ENCODE peak calls at places on chromosomes 16 and 17, in ten cellular contexts. K is adrenal gland, C is body of pancreas, X is lower leg skin, G is H1, F is esophagus squamous epithelium, A is GM12891, Z is tibial nerve, M is sigmoid colon, Y is IMR-90. R is an unnamed sample.

GRCh38 chr17:7128174-7128573 is 13.6 kb upstream of the ASGR2 start:
- DNase-seq in M (no peak), A (no peak), C (no peak), X (no peak), K (no peak), Z (no peak), Y (no peak), F (no peak), G (no peak), R (no peak)

GRCh38 chr17:1179635-1180433 is at the start of gene ABR:
- DNase-seq in F (no peak), G (peak), X (no peak), A (peak), K (peak), M (peak), C (peak), Z (no peak), Y (peak), R (peak)

GRCh38 chr17:78929908-78930775 is 5.0 kb upstream of the TIMP2 start:
- DNase-seq in Z (no peak), X (no peak), K (no peak), M (no peak), A (no peak), Y (no peak), C (no peak), G (no peak), F (no peak), R (no peak)

GRCh38 chr16:82298472-82298871 is 128.4 kb upstream of the MPHOSPH6 start:
- DNase-seq in A (no peak), X (no peak), G (no peak), Y (no peak), F (no peak), M (no peak), C (no peak), Z (no peak), K (no peak), R (no peak)

GRCh38 chr17:1554751-1555617 is 7.6 kb downstream of the PITPNA start:
- DNase-seq in F (no peak), C (no peak), Y (no peak), X (no peak), A (no peak), K (no peak), Z (no peak), G (no peak), M (no peak), R (no peak)

GRCh38 chr17:9465216-9465921 is 110.3 kb downstream of the STX8 start:
- DNase-seq in F (no peak), Y (peak), C (no peak), G (no peak), M (no peak), K (no peak), Z (no peak), X (peak), A (no peak), R (no peak)

GRCh38 chr16:29114476-29115012 is 129.7 kb downstream of the LAT start:
- DNase-seq in A (no peak), C (peak), X (no peak), M (no peak), K (no peak), G (no peak), Z (no peak), F (no peak), Y (no peak), R (no peak)

GRCh38 chr17:58176200-58176599 is 9.4 kb downstream of the OR4D2 start:
- DNase-seq in C (no peak), Y (peak), G (no peak), X (no peak), A (no peak), Z (no peak), F (no peak), M (no peak), K (no peak), R (peak)

GRCh38 chr17:50839591-50840310 is 4.4 kb downstream of the WFIKKN2 start:
- DNase-seq in C (no peak), K (no peak), G (no peak), Z (no peak), F (no peak), M (no peak), X (no peak), Y (no peak), A (no peak), R (no peak)

GRCh38 chr16:57539072-57539796 is 2.9 kb upstream of the CCDC102A start:
- DNase-seq in C (no peak), M (no peak), K (no peak), X (no peak), A (no peak), Z (no peak), Y (no peak), G (no peak), F (no peak), R (no peak)

GRCh38 chr17:44220211-44221071 is 966 bp upstream of the UBTF start:
- DNase-seq in Y (peak), M (peak), Z (no peak), A (no peak), C (peak), K (peak), F (no peak), G (peak), X (no peak), R (peak)

GRCh38 chr17:80287806-80288579 is 27.3 kb downstream of the RNF213 start:
- DNase-seq in Z (no peak), C (no peak), Y (no peak), A (no peak), X (no peak), G (no peak), M (no peak), K (no peak), F (no peak), R (no peak)

GRCh38 chr16:31452631-31453106 is 6.6 kb upstream of the ARMC5 start:
- DNase-seq in A (no peak), Z (no peak), G (no peak), F (no peak), C (no peak), K (peak), M (peak), Y (peak), X (no peak), R (no peak)

GRCh38 chr16:72715267-72715666 is 332.7 kb downstream of the ZFHX3 start:
- DNase-seq in Z (no peak), X (no peak), Y (peak), M (no peak), C (no peak), K (no peak), F (no peak), A (no peak), G (no peak), R (no peak)

GRCh38 chr17:21286771-21287702 is 2.5 kb downstream of the MAP2K3 start:
- DNase-seq in A (no peak), G (no peak), Z (no peak), F (no peak), X (no peak), M (no peak), Y (no peak), K (no peak), C (peak), R (peak)

GRCh38 chr17:62804025-62804424 is 4.1 kb downstream of the MARCHF10 start:
- DNase-seq in F (no peak), C (no peak), X (no peak), M (no peak), Y (no peak), A (no peak), K (no peak), Z (no peak), G (no peak), R (no peak)

GRCh38 chr16:4053663-4054479 is 62.4 kb downstream of the ADCY9 start:
- DNase-seq in F (no peak), G (no peak), M (peak), Y (peak), C (peak), A (no peak), Z (peak), X (peak), K (peak), R (no peak)

GRCh38 chr17:76382803-76383644 is 1.4 kb upstream of the SPHK1 start:
- DNase-seq in G (peak), C (peak), F (no peak), Z (no peak), M (no peak), K (no peak), Y (peak), A (peak), X (peak), R (peak)

GRCh38 chr17:67520916-67521772 is 144.1 kb downstream of the PITPNC1 start:
- DNase-seq in Y (peak), X (no peak), M (no peak), A (no peak), K (no peak), G (no peak), F (no peak), Z (no peak), C (no peak), R (no peak)

GRCh38 chr17:78111727-78112507 is 16.6 kb downstream of the TMC6 start:
- DNase-seq in F (no peak), K (no peak), Y (no peak), X (no peak), Z (no peak), C (no peak), G (no peak), M (peak), A (no peak), R (no peak)

GRCh38 chr16:28107232-28107631 is 43.7 kb upstream of the GSG1L start:
- DNase-seq in Z (no peak), F (no peak), G (no peak), A (no peak), K (no peak), Y (no peak), M (no peak), X (no peak), C (no peak), R (no peak)

GRCh38 chr16:31033709-31034492 is 543 bp downstream of the STX4 start:
- DNase-seq in A (peak), C (peak), Y (peak), X (peak), G (peak), F (peak), Z (peak), K (peak), M (peak), R (peak)

GRCh38 chr16:72961115-72961832 is 86.7 kb downstream of the ZFHX3 start:
- DNase-seq in A (no peak), K (no peak), C (peak), Y (peak), X (no peak), M (peak), Z (no peak), G (no peak), F (no peak), R (no peak)

GRCh38 chr16:84486126-84486525 is 18.3 kb downstream of the MEAK7 start:
- DNase-seq in Z (no peak), A (no peak), C (no peak), M (no peak), Y (no peak), F (no peak), K (no peak), G (peak), X (no peak), R (no peak)

GRCh38 chr17:19249681-19250080 is 12.5 kb downstream of the EPN2 start:
- DNase-seq in F (no peak), A (no peak), M (peak), Y (no peak), K (no peak), G (no peak), Z (peak), C (no peak), X (no peak), R (no peak)

GRCh38 chr16:64997121-64997520 is 124.7 kb downstream of the CDH11 start:
- DNase-seq in Z (no peak), F (no peak), Y (no peak), M (no peak), G (no peak), K (no peak), C (no peak), A (no peak), X (no peak), R (no peak)

GRCh38 chr16:49510676-49511305 is 137.2 kb downstream of the C16orf78 start:
- DNase-seq in X (no peak), F (no peak), C (no peak), M (no peak), Y (no peak), Z (no peak), A (no peak), K (no peak), G (no peak), R (no peak)

GRCh38 chr17:6677158-6677831 is 25.7 kb downstream of the C17orf100 start:
- DNase-seq in K (no peak), Y (peak), X (no peak), F (no peak), G (no peak), A (peak), Z (no peak), M (no peak), C (peak), R (no peak)

GRCh38 chr17:48548687-48549621 is 4.0 kb upstream of the HOXB2 start:
- DNase-seq in F (no peak), K (no peak), G (no peak), A (no peak), Y (peak), X (no peak), M (no peak), C (no peak), Z (no peak), R (no peak)

GRCh38 chr17:13334374-13334773 is 267.4 kb downstream of the HS3ST3A1 start:
- DNase-seq in K (no peak), C (no peak), Y (no peak), F (no peak), G (no peak), A (no peak), Z (no peak), M (no peak), X (no peak), R (no peak)

GRCh38 chr17:1188812-1189211 is 9.0 kb upstream of the ABR start:
- DNase-seq in X (peak), C (peak), F (no peak), G (no peak), Z (peak), K (peak), A (no peak), Y (peak), M (peak), R (no peak)

GRCh38 chr17:10295728-10296343 is 77.0 kb downstream of the MYH13 start:
- DNase-seq in M (no peak), K (peak), G (peak), Z (peak), C (peak), X (no peak), Y (peak), F (no peak), A (peak), R (peak)

GRCh38 chr17:44892250-44892649 is 7.0 kb downstream of the EFTUD2 start:
- DNase-seq in A (no peak), X (no peak), K (no peak), Z (no peak), Y (no peak), M (no peak), F (no peak), G (no peak), C (no peak), R (no peak)

GRCh38 chr17:76132574-76133338 is 8.3 kb downstream of the FOXJ1 start:
- DNase-seq in F (no peak), K (no peak), G (peak), X (no peak), A (no peak), M (peak), Y (no peak), Z (no peak), C (peak), R (no peak)

DNA sequence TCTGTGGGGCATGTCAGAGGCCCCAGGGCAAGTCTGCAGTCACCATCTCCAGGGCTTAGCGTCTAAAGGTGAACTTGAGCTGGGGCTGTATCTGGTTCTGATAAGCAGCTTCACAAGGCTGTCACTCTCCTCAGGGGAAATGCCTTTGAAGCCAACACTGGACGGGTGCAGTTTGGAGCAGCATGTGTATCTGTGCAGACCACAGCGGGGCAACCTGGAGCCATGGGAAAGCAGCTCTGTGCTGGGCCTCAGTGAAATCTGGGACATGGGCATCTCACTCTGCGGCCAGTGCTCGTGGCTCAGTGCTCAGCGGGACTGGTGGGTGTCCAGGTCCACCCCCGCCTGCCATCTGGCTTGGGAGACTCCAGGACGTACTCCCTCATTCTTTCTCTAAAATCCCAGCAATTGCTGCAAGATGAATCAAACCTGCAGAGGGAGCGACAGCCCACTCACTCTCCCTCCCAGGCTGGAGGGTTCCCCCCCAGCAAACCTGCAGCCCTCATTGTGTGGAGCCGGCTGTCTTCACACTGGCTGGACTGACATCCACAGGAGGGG is 63.5 kb downstream of the PRMT7 start:
- DNase-seq in F (no peak), X (no peak), C (no peak), G (no peak), Z (no peak), A (no peak), Y (no peak), M (no peak), K (no peak), R (no peak)
- TF ChIP-seq POLR2A in F (no peak), X (no peak), C (no peak), G (no peak), Z (no peak), A (no peak), Y (no peak), M (no peak), K (no peak), R (no peak)

GRCh38 chr17:53924530-53925455 is 102.1 kb downstream of the KIF2B start:
- DNase-seq in X (no peak), C (no peak), F (no peak), M (no peak), G (no peak), Z (no peak), A (no peak), K (no peak), Y (no peak), R (no peak)

DNA sequence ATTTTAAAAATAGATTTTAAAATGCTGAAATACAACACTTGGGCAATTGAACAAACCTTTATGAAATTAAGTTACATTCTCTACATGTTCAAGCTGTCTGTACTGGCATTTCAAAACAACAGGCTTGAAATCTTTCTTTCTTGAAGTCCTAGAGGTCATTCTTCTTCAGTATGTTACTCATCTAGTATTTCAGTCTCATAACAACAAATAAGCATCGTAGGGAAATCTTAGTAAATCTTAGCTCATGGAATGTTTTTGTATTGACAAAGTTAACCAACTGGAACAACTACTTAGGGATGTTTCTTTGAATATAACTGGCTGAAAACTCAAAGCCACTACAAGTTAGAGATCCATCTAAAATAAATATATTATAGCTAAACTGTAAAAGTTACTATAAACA is 96.6 kb downstream of the KIF2B start:
- DNase-seq in A (no peak), K (no peak), Z (no peak), F (no peak), C (no peak), Y (no peak), X (no peak), G (no peak), M (no peak), R (no peak)
- TF ChIP-seq POLR2A in A (no peak), K (no peak), Z (no peak), F (no peak), C (no peak), Y (no peak), X (no peak), G (no peak), M (no peak), R (no peak)

DNA sequence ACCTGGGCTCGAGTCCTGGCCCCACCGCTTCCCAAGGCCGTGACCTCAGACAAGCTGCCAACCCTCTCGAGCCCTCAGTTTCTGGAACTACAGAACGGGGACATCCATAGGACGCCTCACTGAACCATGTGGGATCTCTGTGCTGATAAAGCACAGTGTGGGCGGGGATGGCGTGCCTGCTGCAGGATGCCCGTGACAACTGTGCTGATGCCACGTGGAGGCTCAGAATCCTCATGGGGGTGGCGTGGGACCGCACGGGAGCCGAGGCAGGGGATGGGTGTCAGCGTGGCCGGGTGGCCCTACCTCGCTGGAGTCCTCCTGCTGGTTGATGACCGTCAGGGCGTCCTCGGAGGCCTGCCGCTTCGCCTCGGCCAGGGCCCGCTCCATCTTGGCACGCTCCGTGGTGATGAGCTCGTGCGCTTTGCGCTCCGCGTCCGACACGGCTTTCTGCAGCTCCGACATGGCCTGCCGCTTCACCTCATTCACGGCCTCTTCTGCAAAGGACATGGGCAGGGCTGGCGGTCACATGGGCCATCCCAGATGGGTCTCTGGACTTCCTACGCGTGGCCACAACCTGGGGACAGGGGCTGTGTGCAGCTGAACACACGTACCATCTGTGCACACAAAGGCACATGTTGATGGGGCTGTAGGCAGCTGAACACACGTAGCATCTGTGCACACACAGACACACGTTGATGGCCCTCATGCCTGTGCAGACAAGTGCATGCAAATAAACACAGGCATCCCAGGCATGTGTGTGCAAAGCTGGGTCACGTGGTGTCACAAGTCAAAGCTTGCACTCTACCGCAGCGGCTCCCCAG is 12.7 kb upstream of the PABPN1L start:
- DNase-seq in F (no peak), Y (peak), M (no peak), C (no peak), Z (no peak), K (no peak), X (peak), G (no peak), A (no peak), R (no peak)
- TF ChIP-seq POLR2A in F (no peak), Y (no peak), M (no peak), C (no peak), Z (no peak), K (no peak), X (no peak), G (no peak), A (no peak), R (no peak)

DNA sequence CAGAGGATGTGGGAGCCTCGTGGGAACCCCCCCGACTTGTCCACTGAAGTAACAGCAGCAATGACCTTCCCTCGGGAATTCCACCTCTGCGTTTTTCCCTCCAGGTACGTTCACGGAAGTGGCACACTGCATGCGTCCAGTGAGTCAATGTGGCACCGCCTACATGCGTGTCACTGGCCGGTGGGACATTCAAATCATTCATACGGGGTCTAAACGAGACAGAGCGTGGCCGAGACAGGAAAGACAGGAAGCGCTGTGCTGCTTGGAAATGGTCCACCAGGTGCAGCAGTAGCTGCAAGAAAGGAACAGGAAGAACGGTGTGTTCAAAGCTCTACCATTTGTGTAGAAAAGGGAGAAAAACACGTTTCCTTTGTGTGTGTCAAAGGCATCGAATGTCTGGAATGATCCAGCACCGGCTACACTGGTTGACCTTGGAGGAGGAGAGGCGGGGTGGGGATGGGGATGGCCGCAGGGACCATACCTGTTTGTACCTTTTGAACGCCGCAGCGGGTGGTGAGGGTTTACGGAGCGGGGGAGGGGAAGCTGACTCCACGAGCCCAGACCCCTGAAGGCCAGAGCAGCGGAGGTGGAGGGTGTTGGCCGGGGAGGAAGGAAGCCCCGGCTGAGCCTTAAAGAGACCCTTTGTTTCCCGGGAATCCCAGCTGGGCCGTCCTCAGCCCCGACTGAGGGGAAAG is 1.7 kb upstream of the PGAP6 start:
- DNase-seq in K (peak), G (peak), M (no peak), A (no peak), X (no peak), C (peak), Z (no peak), Y (no peak), F (no peak), R (no peak)
- TF ChIP-seq POLR2A in K (no peak), G (no peak), M (no peak), A (no peak), X (no peak), C (no peak), Z (no peak), Y (no peak), F (no peak), R (no peak)